ENCODE peak calls at places on chromosomes 1 and 21, in four cellular contexts. B is pancreas, T is HAP-1, O is astrocyte of the cerebellum. Y is an unnamed sample.

GRCh38 chr1:1757422-1758058 is 20.7 kb downstream of the NADK start:
- DNase-seq in B (peak), T (no peak), O (no peak), Y (no peak)

GRCh38 chr1:23168462-23169218 is at the start of gene LUZP1:
- DNase-seq in B (peak), T (peak), O (peak), Y (peak)

GRCh38 chr1:58392083-58392482 is 154.4 kb downstream of the OMA1 start:
- DNase-seq in B (no peak), T (peak), O (no peak), Y (no peak)

GRCh38 chr1:27418326-27418761 is 25.9 kb downstream of the GPR3 start:
- DNase-seq in B (no peak), T (no peak), O (peak), Y (peak)

GRCh38 chr1:167824163-167824794 is 89.7 kb downstream of the ADCY10 start:
- DNase-seq in B (no peak), T (no peak), O (no peak), Y (no peak)

GRCh38 chr21:35398366-35398982 is 349.4 kb upstream of the RUNX1 start:
- DNase-seq in B (no peak), T (no peak), O (no peak), Y (no peak)

GRCh38 chr1:115669002-115669673 is 27.4 kb downstream of the VANGL1 start:
- DNase-seq in B (no peak), T (no peak), O (peak), Y (peak)

GRCh38 chr1:81950845-81951244 is 150.1 kb downstream of the ADGRL2 start:
- DNase-seq in B (no peak), T (no peak), O (no peak), Y (peak)

GRCh38 chr1:72432645-72433267 is 150.4 kb upstream of the NEGR1 start:
- DNase-seq in B (no peak), T (no peak), O (no peak), Y (no peak)

GRCh38 chr1:2042830-2043773 is 7.1 kb upstream of the PRKCZ start:
- DNase-seq in B (peak), T (peak), O (no peak), Y (no peak)

GRCh38 chr1:22483121-22483520 is 31.5 kb downstream of the ZBTB40 start:
- DNase-seq in B (no peak), T (no peak), O (no peak), Y (no peak)

GRCh38 chr1:12052008-12052573 is 11.0 kb upstream of the TNFRSF8 start:
- DNase-seq in B (peak), T (no peak), O (peak), Y (peak)

GRCh38 chr1:172903581-172904220 is 147.0 kb downstream of the TNFSF18 start:
- DNase-seq in B (no peak), T (no peak), O (no peak), Y (no peak)

GRCh38 chr1:225651872-225652725 is 824 bp downstream of the ENAH start:
- DNase-seq in B (peak), T (peak), O (no peak), Y (no peak)

GRCh38 chr1:31779687-31780086 is 15.5 kb upstream of the ADGRB2 start:
- DNase-seq in B (peak), T (no peak), O (no peak), Y (no peak)

GRCh38 chr21:16851054-16851453 is 661.8 kb upstream of the CXADR start:
- DNase-seq in B (no peak), T (no peak), O (no peak), Y (no peak)

GRCh38 chr1:154304664-154305337 is 16.1 kb upstream of the AQP10 start:
- DNase-seq in B (no peak), T (no peak), O (no peak), Y (no peak)

GRCh38 chr1:32998009-32998555 is 33.5 kb upstream of the RNF19B start:
- DNase-seq in B (no peak), T (no peak), O (no peak), Y (no peak)

GRCh38 chr21:16239659-16240265 is 510.0 kb downstream of the USP25 start:
- DNase-seq in B (no peak), T (no peak), O (no peak), Y (no peak)

GRCh38 chr1:233170741-233171140 is 124.8 kb downstream of the PCNX2 start:
- DNase-seq in B (no peak), T (no peak), O (no peak), Y (no peak)

GRCh38 chr1:243315455-243315854 is 59.6 kb downstream of the SDCCAG8 start:
- DNase-seq in B (no peak), T (no peak), O (no peak), Y (no peak)

GRCh38 chr1:235397733-235398132 is 30.5 kb downstream of the TBCE start:
- DNase-seq in B (no peak), T (no peak), O (peak), Y (peak)

GRCh38 chr1:38000233-38000528 is 5.1 kb downstream of the FHL3 start:
- DNase-seq in B (no peak), T (no peak), O (no peak), Y (no peak)
- H3K4me3 ChIP-seq in B (no peak), T (no peak), O (peak), Y (peak)

DNA sequence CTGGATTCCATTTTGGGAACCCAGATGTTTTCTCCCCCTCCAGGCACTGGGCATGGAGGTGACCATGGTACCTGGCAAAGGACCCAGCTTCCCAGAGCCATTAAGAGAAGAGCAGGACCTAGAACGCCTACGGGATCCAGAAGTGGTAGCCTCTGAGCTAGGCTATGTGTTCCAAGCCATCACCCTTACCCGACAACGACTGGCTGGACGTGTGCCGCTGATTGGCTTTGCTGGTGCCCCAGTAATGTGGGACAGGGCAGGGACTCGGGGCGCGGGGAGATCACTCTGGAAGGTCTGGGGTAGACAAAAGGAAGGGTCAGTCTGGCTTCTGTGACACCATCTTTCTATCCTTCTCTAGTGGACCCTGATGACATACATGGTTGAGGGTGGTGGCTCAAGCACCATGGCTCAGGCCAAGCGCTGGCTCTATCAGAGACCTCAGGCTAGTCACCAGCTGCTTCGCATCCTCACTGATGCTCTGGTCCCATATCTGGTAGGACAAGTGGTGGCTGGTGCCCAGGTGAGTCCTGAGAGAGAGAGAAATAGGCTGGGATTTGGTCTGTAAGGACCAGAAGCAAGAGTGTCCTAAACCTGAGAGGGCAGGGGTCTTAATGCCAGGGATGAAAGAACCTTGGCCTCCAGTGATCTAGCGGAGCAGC is 1.6 kb downstream of the UROD start:
- DNase-seq in B (no peak), T (no peak), O (no peak), Y (no peak)
- H3K4me3 ChIP-seq in B (no peak), T (no peak), O (peak), Y (peak)

GRCh38 chr1:168959382-168959781 is 147.1 kb upstream of the ATP1B1 start:
- DNase-seq in B (no peak), T (no peak), O (no peak), Y (no peak)
- H3K4me3 ChIP-seq in B (no peak), T (no peak), O (no peak), Y (no peak)

GRCh38 chr1:88274431-88274830 is 409.6 kb upstream of the PKN2 start:
- DNase-seq in B (no peak), T (peak), O (no peak), Y (no peak)

GRCh38 chr1:88272216-88272615 is 411.9 kb upstream of the PKN2 start:
- DNase-seq in B (no peak), T (peak), O (no peak), Y (no peak)

DNA sequence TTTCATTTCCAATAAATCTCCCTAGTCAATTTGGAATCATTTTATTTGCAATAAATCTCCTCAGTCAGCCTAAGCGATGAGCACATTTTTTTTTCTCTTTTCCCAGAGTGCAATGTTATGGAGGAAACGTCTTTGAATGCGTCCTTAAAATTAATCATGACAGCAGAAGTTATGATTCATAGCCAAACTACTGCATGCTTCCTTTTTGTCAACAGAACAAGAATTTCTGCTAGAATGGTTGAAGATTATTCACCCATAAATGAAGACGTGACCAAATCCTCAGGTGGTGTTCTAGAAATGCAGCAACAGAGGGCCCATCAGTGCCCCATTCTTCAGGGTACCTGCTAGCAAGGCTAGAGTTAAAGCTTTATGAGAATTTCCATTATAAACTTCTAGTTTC is 407.9 kb upstream of the PKN2 start:
- DNase-seq in B (no peak), T (no peak), O (peak), Y (peak)
- H3K4me3 ChIP-seq in B (no peak), T (no peak), O (no peak), Y (no peak)

DNA sequence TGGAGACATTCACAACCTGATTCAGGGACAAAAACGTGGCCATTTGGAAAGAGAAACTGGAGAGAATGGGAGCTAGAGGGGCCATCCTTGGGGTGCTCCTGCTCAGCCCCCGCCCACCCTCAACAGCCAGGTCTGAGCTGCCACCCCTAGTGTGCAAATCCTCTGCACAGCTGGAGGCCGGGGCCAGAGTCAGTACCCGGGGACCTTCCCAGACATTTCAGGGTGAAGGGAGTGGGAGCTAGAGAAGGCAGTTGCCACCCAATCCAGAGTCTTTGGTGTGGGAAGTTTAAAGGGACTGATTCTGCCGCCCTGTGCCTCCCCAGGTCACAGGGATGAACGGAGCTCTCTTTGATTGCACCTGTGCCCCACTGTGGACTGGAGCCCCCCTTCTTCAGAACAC is 397.4 kb downstream of the MATN1 start:
- DNase-seq in B (no peak), T (no peak), O (no peak), Y (no peak)
- H3K4me3 ChIP-seq in B (no peak), T (no peak), O (no peak), Y (no peak)

DNA sequence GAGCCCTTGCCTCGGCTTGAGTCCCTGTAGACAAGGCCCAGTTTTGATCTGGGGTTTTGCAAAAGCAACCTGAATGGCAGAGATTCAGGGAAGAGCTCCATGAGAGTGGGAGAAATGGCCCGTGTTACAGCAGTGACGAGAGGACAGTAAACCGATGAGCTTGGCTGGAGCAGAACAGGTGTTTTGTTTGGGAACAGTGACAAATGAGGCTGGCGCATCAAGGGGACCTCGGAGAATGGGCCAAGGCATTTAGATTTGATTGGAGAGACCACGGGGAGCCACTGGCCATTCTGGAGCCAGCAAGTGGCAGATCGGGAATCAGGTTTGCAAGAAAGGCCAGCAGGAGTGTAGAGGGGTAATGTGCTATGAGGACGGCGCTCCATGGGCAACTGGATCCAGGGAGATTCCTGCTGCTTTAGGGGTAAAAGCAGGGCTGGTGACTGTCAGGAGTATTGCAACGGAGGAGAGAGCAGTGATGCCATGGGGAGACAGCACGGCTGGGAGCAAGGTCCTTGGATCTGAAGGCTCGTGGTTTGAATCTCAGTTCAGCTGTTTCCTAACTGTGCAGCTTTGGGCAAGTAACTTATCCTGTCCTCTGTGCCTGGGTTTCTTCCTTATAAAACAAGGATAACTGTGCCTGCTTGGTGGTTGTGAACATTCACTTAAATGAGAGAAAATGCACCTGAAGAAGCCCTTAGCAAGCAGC is 9.9 kb upstream of the KLHDC7A start:
- DNase-seq in B (no peak), T (no peak), O (no peak), Y (no peak)
- H3K4me3 ChIP-seq in B (no peak), T (no peak), O (no peak), Y (no peak)

DNA sequence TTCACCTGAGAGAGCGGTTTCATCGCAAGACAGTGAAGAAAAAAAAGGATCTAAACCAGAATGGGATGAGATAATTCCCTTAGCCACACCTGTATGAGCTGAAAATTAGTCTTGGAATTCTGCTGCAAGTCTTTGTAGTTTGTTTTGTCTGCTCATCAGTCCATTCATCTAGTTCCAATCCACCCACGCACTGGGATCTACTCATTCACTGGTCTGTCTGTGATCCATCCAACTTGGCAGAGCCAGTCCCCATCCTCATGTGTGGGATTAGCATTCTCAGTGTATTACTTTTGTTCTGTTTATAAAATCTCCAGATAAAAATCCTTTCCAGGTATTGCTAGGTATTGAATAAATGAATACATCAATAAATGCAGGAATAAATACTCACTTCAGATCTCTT is 266.5 kb upstream of the USP24 start:
- DNase-seq in B (no peak), T (no peak), O (no peak), Y (no peak)
- H3K4me3 ChIP-seq in B (no peak), T (no peak), O (no peak), Y (no peak)